ENCODE peak calls at places on chromosomes 4 and X, in four cellular contexts. N is HepG2; Z is CD4-positive, CD25-positive, alpha-beta regulatory T cell; J is ovary. K is an unnamed sample.

GRCh38 chr4:135194477-135194876 is 992.9 kb upstream of the PABPC4L start:
- DNase-seq in J (no peak), N (no peak), Z (no peak), K (no peak)

GRCh38 chr4:69025999-69026387 is 70.3 kb upstream of the UGT2B7 start:
- DNase-seq in J (no peak), Z (no peak), N (no peak), K (no peak)

GRCh38 chrX:22399793-22400192 is 127.1 kb downstream of the CBLL2 start:
- DNase-seq in Z (no peak), N (no peak), J (no peak), K (no peak)

GRCh38 chr4:155705664-155706063 is 39.0 kb downstream of the GUCY1A1 start:
- DNase-seq in Z (no peak), N (peak; percentile 4), J (no peak), K (no peak)

GRCh38 chr4:82918091-82918490 is 17.6 kb downstream of the THAP9 start:
- DNase-seq in N (no peak), J (no peak), Z (no peak), K (no peak)

GRCh38 chr4:114658776-114659175 is 60.2 kb downstream of the UGT8 start:
- DNase-seq in N (no peak), J (no peak), Z (no peak), K (no peak)

GRCh38 chr4:9989918-9990635 is 31.2 kb downstream of the SLC2A9 start:
- DNase-seq in Z (no peak), J (no peak), N (no peak), K (no peak)

GRCh38 chr4:186829740-186830449 is 106.2 kb upstream of the FAT1 start:
- DNase-seq in Z (no peak), N (peak; percentile 52), J (no peak), K (no peak)

GRCh38 chr4:160353548-160353947 is 1250.7 kb downstream of the RAPGEF2 start:
- DNase-seq in J (no peak), N (no peak), Z (no peak), K (no peak)

GRCh38 chrX:66489339-66489738 is 149.5 kb downstream of the EDA2R start:
- DNase-seq in N (peak; percentile 0), Z (no peak), J (no peak), K (no peak)

GRCh38 chr4:17578482-17578891 is 1.5 kb downstream of the LAP3 start:
- DNase-seq in J (no peak), N (no peak), Z (no peak), K (no peak)

GRCh38 chrX:56978172-56978571 is 17.2 kb downstream of the SPIN3 start:
- DNase-seq in Z (peak; percentile 13), J (no peak), N (peak; percentile 14), K (peak; percentile 18)

GRCh38 chr4:82792912-82793649 is 5.5 kb downstream of the SCD5 start:
- DNase-seq in Z (no peak), J (no peak), N (no peak), K (no peak)

GRCh38 chr4:123327346-123327745 is 69.2 kb upstream of the SPRY1 start:
- DNase-seq in J (no peak), Z (no peak), N (no peak), K (no peak)

GRCh38 chr4:180664766-180665368 is 1578.3 kb upstream of the TENM3 start:
- DNase-seq in Z (no peak), N (peak; percentile 66), J (peak; percentile 41), K (peak; percentile 61)

GRCh38 chrX:109890910-109891502 is 111.9 kb upstream of the TMEM164 start:
- DNase-seq in J (peak; percentile 52), N (peak; percentile 43), Z (peak; percentile 13), K (peak; percentile 41)

GRCh38 chr4:77714514-77714913 is 104.7 kb downstream of the CNOT6L start:
- DNase-seq in Z (no peak), N (no peak), J (no peak), K (peak; percentile 48)

GRCh38 chr4:154590329-154591006 is at the start of gene FGA:
- DNase-seq in N (peak; percentile 99), Z (no peak), J (no peak), K (no peak)

GRCh38 chr4:189547537-189547936 is 393.1 kb upstream of the FRG1 start:
- DNase-seq in Z (no peak), J (no peak), N (no peak), K (no peak)

GRCh38 chr4:16183604-16184003 is 42.7 kb downstream of the TAPT1 start:
- DNase-seq in N (no peak), Z (no peak), J (no peak), K (no peak)

GRCh38 chr4:185933078-185933581 is 121.1 kb upstream of the SORBS2 start:
- DNase-seq in Z (no peak), J (no peak), N (no peak), K (no peak)

GRCh38 chr4:2858451-2859217 is 15.0 kb downstream of the ADD1 start:
- DNase-seq in J (no peak), N (peak; percentile 56), Z (no peak), K (no peak)

GRCh38 chrX:3271485-3272186 is 74.8 kb downstream of the MXRA5 start:
- DNase-seq in J (no peak), Z (no peak), N (no peak), K (no peak)

GRCh38 chrX:17917945-17918577 is 57.0 kb upstream of the RAI2 start:
- DNase-seq in N (no peak), J (no peak), Z (no peak), K (no peak)

GRCh38 chr4:102604222-102604940 is 103.2 kb downstream of the NFKB1 start:
- DNase-seq in J (no peak), Z (no peak), N (no peak), K (no peak)

GRCh38 chr4:111991797-111992196 is 153.5 kb upstream of the FAM241A start:
- DNase-seq in Z (no peak), J (no peak), N (no peak), K (no peak)

GRCh38 chr4:175456131-175456530 is 355.9 kb downstream of the GPM6A start:
- DNase-seq in Z (no peak), J (no peak), N (no peak), K (no peak)

GRCh38 chrX:154376768-154377167 is 2.3 kb upstream of the EMD start:
- DNase-seq in J (peak; percentile 55), N (no peak), Z (no peak), K (no peak)
- H3K27ac ChIP-seq in J (peak overlapping the region; percentile 34), N (no peak overlapping the region), Z (peak overlapping the region; percentile 95), K (no peak overlapping the region)

GRCh38 chrX:129788527-129788926 is 8.8 kb downstream of the SASH3 start:
- DNase-seq in Z (no peak), J (no peak), N (no peak), K (no peak)
- H3K4me1 ChIP-seq in Z (peaks cover 31% of the 10 kb centered on the region), J (no peaks in the 10 kb centered on the region), N (peaks cover 12% of the 10 kb centered on the region), K (no peaks in the 10 kb centered on the region)

DNA sequence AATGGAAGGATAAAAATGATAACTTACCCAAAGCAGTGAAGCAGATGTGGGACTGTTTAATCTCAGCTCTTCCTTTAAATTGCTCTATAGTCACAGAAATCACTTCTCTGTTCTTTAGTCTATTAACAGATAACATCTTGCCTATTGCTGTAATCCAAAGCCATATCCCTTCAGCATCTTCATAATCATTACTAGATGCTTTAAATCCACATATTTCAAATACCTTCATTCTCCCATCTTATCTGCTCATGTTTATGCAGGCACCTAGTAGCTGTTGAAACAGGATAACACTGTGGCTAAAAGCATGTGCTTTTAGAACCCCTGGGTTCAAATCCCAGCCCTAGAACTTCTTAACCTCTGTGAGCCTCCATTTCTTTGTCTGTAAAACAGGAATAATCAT is 209.9 kb downstream of the RELL1 start:
- DNase-seq in N (no peak), J (no peak), Z (no peak), K (no peak)
- H3K4me3 ChIP-seq in N (no peak overlapping the region), J (no peak overlapping the region), Z (no peak overlapping the region), K (no peak overlapping the region)

GRCh38 chr4:57102050-57102564 is 8.1 kb downstream of the IGFBP7 start:
- DNase-seq in J (peak; percentile 73), N (peak; percentile 52), Z (no peak), K (peak; percentile 41)
- H3K27ac ChIP-seq in J (peak overlapping the region; percentile 26), N (no peak overlapping the region), Z (no peak overlapping the region), K (peak overlapping the region; percentile 45)

GRCh38 chrX:154735695-154736393 is 15.0 kb downstream of the GAB3 start:
- DNase-seq in Z (no peak), N (no peak), J (no peak), K (peak; percentile 74)

GRCh38 chrX:154739952-154740351 is 10.9 kb downstream of the GAB3 start:
- DNase-seq in Z (no peak), J (no peak), N (no peak), K (no peak)

GRCh38 chrX:154734101-154734781 is 16.6 kb downstream of the GAB3 start:
- DNase-seq in N (no peak), J (no peak), Z (no peak), K (peak; percentile 60)

GRCh38 chrX:154742623-154743022 is 8.3 kb downstream of the GAB3 start:
- DNase-seq in Z (no peak), N (no peak), J (no peak), K (no peak)

GRCh38 chrX:154738013-154738738 is 12.7 kb downstream of the GAB3 start:
- DNase-seq in Z (no peak), N (no peak), J (no peak), K (no peak)
- H3K4me1 ChIP-seq in Z (peaks cover 26% of the 10 kb centered on the region), N (peaks cover 6% of the 10 kb centered on the region), J (no peaks in the 10 kb centered on the region), K (peaks cover 16% of the 10 kb centered on the region)

GRCh38 chr4:183722738-183723560 is 63.9 kb downstream of the TRAPPC11 start:
- DNase-seq in Z (peak; percentile 18), J (peak; percentile 59), N (no peak), K (peak; percentile 73)
- H3K4me3 ChIP-seq in Z (peak overlapping the region; percentile 13), J (peak overlapping the region; percentile 42), N (no peak overlapping the region), K (peak overlapping the region; percentile 35)